ENCODE peak calls at places on chromosome 10, in five cellular contexts. One of them, this sample, is unnamed.

GRCh38 chr10:103884681-103885139 is 29.3 kb upstream of the SH3PXD2A start:
- DNase-seq in NB4: peak
- DNase-seq in HEK293T: peak
- DNase-seq in ACHN: peak
- DNase-seq in Peyer's patch: no peak
- DNase-seq in this sample: peak

GRCh38 chr10:16987129-16987670 is 142.4 kb downstream of the CUBN start:
- DNase-seq in NB4: no peak
- DNase-seq in HEK293T: no peak
- DNase-seq in ACHN: peak
- DNase-seq in Peyer's patch: no peak
- DNase-seq in this sample: peak

GRCh38 chr10:97127960-97128850 is 57.6 kb downstream of the SLIT1 start:
- DNase-seq in NB4: peak
- DNase-seq in HEK293T: no peak
- DNase-seq in ACHN: no peak
- DNase-seq in Peyer's patch: no peak
- DNase-seq in this sample: peak

GRCh38 chr10:42782446-42783180 is at the start of gene BMS1:
- DNase-seq in NB4: peak
- DNase-seq in HEK293T: peak
- DNase-seq in ACHN: peak
- DNase-seq in Peyer's patch: peak
- DNase-seq in this sample: peak

GRCh38 chr10:34710391-34710751 is 104.7 kb downstream of the PARD3 start:
- DNase-seq in NB4: peak
- DNase-seq in HEK293T: no peak
- DNase-seq in ACHN: peak
- DNase-seq in Peyer's patch: no peak
- DNase-seq in this sample: peak

GRCh38 chr10:89296227-89296648 is 5.6 kb upstream of the IFIT2 start:
- DNase-seq in NB4: peak
- DNase-seq in HEK293T: no peak
- DNase-seq in ACHN: no peak
- DNase-seq in Peyer's patch: no peak
- DNase-seq in this sample: no peak

GRCh38 chr10:7423521-7423920 is 12.7 kb upstream of the SFMBT2 start:
- DNase-seq in NB4: no peak
- DNase-seq in HEK293T: no peak
- DNase-seq in ACHN: no peak
- DNase-seq in Peyer's patch: no peak
- DNase-seq in this sample: no peak

GRCh38 chr10:43649149-43649523 is 455 bp upstream of the ZNF32 start:
- DNase-seq in NB4: no peak
- DNase-seq in HEK293T: no peak
- DNase-seq in ACHN: no peak
- DNase-seq in Peyer's patch: no peak
- DNase-seq in this sample: no peak

GRCh38 chr10:126504051-126504760 is 115.9 kb upstream of the ADAM12 start:
- DNase-seq in NB4: peak
- DNase-seq in HEK293T: peak
- DNase-seq in ACHN: peak
- DNase-seq in Peyer's patch: no peak
- DNase-seq in this sample: peak

GRCh38 chr10:119852277-119852676 is 20.4 kb downstream of the MCMBP start:
- DNase-seq in NB4: no peak
- DNase-seq in HEK293T: no peak
- DNase-seq in ACHN: no peak
- DNase-seq in Peyer's patch: no peak
- DNase-seq in this sample: no peak

GRCh38 chr10:693506-693905 is 4.0 kb upstream of the DIP2C start:
- DNase-seq in NB4: no peak
- DNase-seq in HEK293T: no peak
- DNase-seq in ACHN: peak
- DNase-seq in Peyer's patch: no peak
- DNase-seq in this sample: no peak

GRCh38 chr10:3909339-3909738 is 124.3 kb upstream of the KLF6 start:
- DNase-seq in NB4: no peak
- DNase-seq in HEK293T: no peak
- DNase-seq in ACHN: no peak
- DNase-seq in Peyer's patch: no peak
- DNase-seq in this sample: no peak

GRCh38 chr10:48672596-48673255 is 11.9 kb upstream of the WDFY4 start:
- DNase-seq in NB4: no peak
- DNase-seq in HEK293T: no peak
- DNase-seq in ACHN: no peak
- DNase-seq in Peyer's patch: no peak
- DNase-seq in this sample: peak

GRCh38 chr10:97508342-97508741 is 9.6 kb downstream of the UBTD1 start:
- DNase-seq in NB4: no peak
- DNase-seq in HEK293T: no peak
- DNase-seq in ACHN: peak
- DNase-seq in Peyer's patch: peak
- DNase-seq in this sample: peak

GRCh38 chr10:1938317-1938716 is 201.0 kb upstream of the ADARB2 start:
- DNase-seq in NB4: peak
- DNase-seq in HEK293T: no peak
- DNase-seq in ACHN: no peak
- DNase-seq in Peyer's patch: no peak
- DNase-seq in this sample: no peak

GRCh38 chr10:104351067-104351681 is 2.5 kb upstream of the CFAP58 start:
- DNase-seq in NB4: peak
- DNase-seq in HEK293T: no peak
- DNase-seq in ACHN: no peak
- DNase-seq in Peyer's patch: no peak
- DNase-seq in this sample: peak

GRCh38 chr10:48464871-48465736 is 139.8 kb downstream of the ARHGAP22 start:
- DNase-seq in NB4: no peak
- DNase-seq in HEK293T: no peak
- DNase-seq in ACHN: no peak
- DNase-seq in Peyer's patch: peak
- DNase-seq in this sample: no peak

GRCh38 chr10:121322046-121322445 is 276.2 kb downstream of the FGFR2 start:
- DNase-seq in NB4: no peak
- DNase-seq in HEK293T: no peak
- DNase-seq in ACHN: no peak
- DNase-seq in Peyer's patch: no peak
- DNase-seq in this sample: no peak

GRCh38 chr10:33353334-33353733 is 18.9 kb upstream of the NRP1 start:
- DNase-seq in NB4: no peak
- DNase-seq in HEK293T: no peak
- DNase-seq in ACHN: no peak
- DNase-seq in Peyer's patch: no peak
- DNase-seq in this sample: no peak

GRCh38 chr10:45407542-45407941 is 33.5 kb downstream of the ALOX5 start:
- DNase-seq in NB4: no peak
- DNase-seq in HEK293T: no peak
- DNase-seq in ACHN: no peak
- DNase-seq in Peyer's patch: no peak
- DNase-seq in this sample: no peak

GRCh38 chr10:74292871-74293427 is 141.9 kb downstream of the ADK start:
- DNase-seq in NB4: no peak
- DNase-seq in HEK293T: no peak
- DNase-seq in ACHN: peak
- DNase-seq in Peyer's patch: no peak
- DNase-seq in this sample: peak

GRCh38 chr10:92627845-92628480 is 35.0 kb downstream of the KIF11 start:
- DNase-seq in NB4: no peak
- DNase-seq in HEK293T: peak
- DNase-seq in ACHN: no peak
- DNase-seq in Peyer's patch: no peak
- DNase-seq in this sample: no peak

GRCh38 chr10:63573068-63573697 is 52.0 kb downstream of the REEP3 start:
- DNase-seq in NB4: no peak
- DNase-seq in HEK293T: no peak
- DNase-seq in ACHN: no peak
- DNase-seq in Peyer's patch: no peak
- DNase-seq in this sample: peak

GRCh38 chr10:88792656-88793055 is 9.9 kb upstream of the LIPM start:
- DNase-seq in NB4: peak
- DNase-seq in HEK293T: no peak
- DNase-seq in ACHN: no peak
- DNase-seq in Peyer's patch: no peak
- DNase-seq in this sample: peak

GRCh38 chr10:36773652-36774051 is 351.7 kb upstream of the ANKRD30A start:
- DNase-seq in NB4: no peak
- DNase-seq in HEK293T: no peak
- DNase-seq in ACHN: no peak
- DNase-seq in Peyer's patch: no peak
- DNase-seq in this sample: no peak

GRCh38 chr10:16644146-16644545 is 122.5 kb upstream of the C1QL3 start:
- DNase-seq in NB4: peak
- DNase-seq in HEK293T: no peak
- DNase-seq in ACHN: no peak
- DNase-seq in Peyer's patch: no peak
- DNase-seq in this sample: peak

GRCh38 chr10:95909591-95909990 is 1.8 kb downstream of the CC2D2B start:
- DNase-seq in NB4: no peak
- DNase-seq in HEK293T: no peak
- DNase-seq in ACHN: no peak
- DNase-seq in Peyer's patch: no peak
- DNase-seq in this sample: no peak

GRCh38 chr10:8435186-8436055 is 380.9 kb downstream of the GATA3 start:
- DNase-seq in NB4: no peak
- DNase-seq in HEK293T: no peak
- DNase-seq in ACHN: no peak
- DNase-seq in Peyer's patch: no peak
- DNase-seq in this sample: peak

GRCh38 chr10:101071266-101071884 is 9.6 kb downstream of the KAZALD1 start:
- DNase-seq in NB4: peak
- DNase-seq in HEK293T: no peak
- DNase-seq in ACHN: no peak
- DNase-seq in Peyer's patch: peak
- DNase-seq in this sample: no peak

GRCh38 chr10:102642553-102643345 is 1.5 kb upstream of the TRIM8 start:
- DNase-seq in NB4: peak
- DNase-seq in HEK293T: no peak
- DNase-seq in ACHN: peak
- DNase-seq in Peyer's patch: peak
- DNase-seq in this sample: no peak

GRCh38 chr10:88759366-88760101 is at the start of gene LIPN:
- DNase-seq in NB4: peak
- DNase-seq in HEK293T: no peak
- DNase-seq in ACHN: no peak
- DNase-seq in Peyer's patch: no peak
- DNase-seq in this sample: no peak

GRCh38 chr10:65611592-65611991 is 1314.2 kb upstream of the LRRTM3 start:
- DNase-seq in NB4: no peak
- DNase-seq in HEK293T: no peak
- DNase-seq in ACHN: no peak
- DNase-seq in Peyer's patch: no peak
- DNase-seq in this sample: peak

GRCh38 chr10:98262571-98262970 is 5.4 kb downstream of the LOXL4 start:
- DNase-seq in NB4: peak
- DNase-seq in HEK293T: no peak
- DNase-seq in ACHN: peak
- DNase-seq in Peyer's patch: no peak
- DNase-seq in this sample: peak